ENCODE peak calls at places on chromosomes 5 and 9, in seven cellular contexts. H, C, B, D, X, N and J are unnamed samples.

GRCh38 chr5:131193106-131193505 is 22.4 kb downstream of the LYRM7 start:
- DNase-seq in H (no peak), N (no peak), X (peak; percentile 38), D (no peak), C (no peak), B (peak; percentile 21), J (no peak)

GRCh38 chr5:102722930-102723329 is 32.2 kb upstream of the PAM start:
- DNase-seq in C (no peak), H (no peak), X (peak; percentile 44), D (no peak), N (no peak), B (peak; percentile 38), J (no peak)

GRCh38 chr9:116174347-116174746 is 20.8 kb downstream of the PAPPA start:
- DNase-seq in C (no peak), H (no peak), N (no peak), B (no peak), X (no peak), D (no peak), J (no peak)

GRCh38 chr9:97705354-97705950 is 8.3 kb upstream of the XPA start:
- DNase-seq in N (no peak), D (no peak), B (peak; percentile 74), X (peak; percentile 76), C (peak; percentile 28), H (no peak), J (no peak)

GRCh38 chr9:124788542-124789217 is 11.7 kb downstream of the OLFML2A start:
- DNase-seq in C (no peak), D (no peak), H (no peak), N (peak; percentile 26), X (no peak), B (no peak), J (no peak)

GRCh38 chr9:130857864-130858730 is 23.0 kb downstream of the ABL1 start:
- DNase-seq in D (no peak), X (peak; percentile 98), N (peak; percentile 90), B (peak; percentile 98), C (no peak), H (no peak), J (no peak)

GRCh38 chr9:34190996-34191892 is 12.4 kb downstream of the UBAP1 start:
- DNase-seq in C (no peak), X (peak; percentile 40), N (no peak), D (no peak), H (no peak), B (no peak), J (no peak)

GRCh38 chr5:62931081-62931480 is 352.5 kb downstream of the LRRC70 start:
- DNase-seq in N (no peak), C (no peak), D (no peak), H (no peak), X (no peak), B (no peak), J (no peak)

GRCh38 chr5:71482132-71482531 is 26.7 kb downstream of the BDP1 start:
- DNase-seq in C (no peak), B (peak; percentile 41), X (peak; percentile 56), H (no peak), N (no peak), D (no peak), J (no peak)

DNA sequence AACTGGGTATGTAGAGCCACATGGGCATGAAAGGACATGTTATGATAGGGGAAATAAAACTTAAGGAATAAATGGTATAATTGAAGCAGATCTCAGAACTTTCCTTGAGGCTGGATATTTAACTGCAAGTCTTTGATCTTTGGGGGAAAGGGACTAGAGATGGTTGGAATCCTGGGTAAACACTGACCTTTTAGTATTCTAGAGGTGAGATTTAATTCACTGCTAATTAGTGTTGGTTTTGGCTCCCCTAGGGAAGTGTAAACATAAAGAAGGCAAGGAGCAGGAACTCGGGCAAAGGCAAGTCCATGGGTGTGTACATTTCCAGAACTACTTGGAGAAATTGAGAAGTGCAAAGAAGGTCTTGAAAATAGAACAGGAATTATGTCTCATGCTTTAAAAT is 16.6 kb downstream of the NIM1K start:
- DNase-seq in B (no peak), C (no peak), N (no peak), H (no peak), D (no peak), X (no peak), J (no peak)
- H3K4me1 ChIP-seq in B (peaks cover 5% of the 10 kb centered on the region), C (no peaks in the 10 kb centered on the region), N (no peaks in the 10 kb centered on the region), H (no peaks in the 10 kb centered on the region), D (peaks cover 3% of the 10 kb centered on the region), X (no peaks in the 10 kb centered on the region), J (peaks cover 3% of the 10 kb centered on the region)

GRCh38 chr5:139904566-139905400 is 109.2 kb downstream of the PSD2 start:
- DNase-seq in X (no peak), H (peak; percentile 47), D (no peak), N (no peak), C (no peak), B (no peak), J (no peak)
- H3K4me3 ChIP-seq in X (no peak overlapping the region), H (peak overlapping the region; percentile 49), D (no peak overlapping the region), N (peak overlapping the region; percentile 53), C (no peak overlapping the region), B (peak overlapping the region; percentile 17), J (peak overlapping the region; percentile 56)

DNA sequence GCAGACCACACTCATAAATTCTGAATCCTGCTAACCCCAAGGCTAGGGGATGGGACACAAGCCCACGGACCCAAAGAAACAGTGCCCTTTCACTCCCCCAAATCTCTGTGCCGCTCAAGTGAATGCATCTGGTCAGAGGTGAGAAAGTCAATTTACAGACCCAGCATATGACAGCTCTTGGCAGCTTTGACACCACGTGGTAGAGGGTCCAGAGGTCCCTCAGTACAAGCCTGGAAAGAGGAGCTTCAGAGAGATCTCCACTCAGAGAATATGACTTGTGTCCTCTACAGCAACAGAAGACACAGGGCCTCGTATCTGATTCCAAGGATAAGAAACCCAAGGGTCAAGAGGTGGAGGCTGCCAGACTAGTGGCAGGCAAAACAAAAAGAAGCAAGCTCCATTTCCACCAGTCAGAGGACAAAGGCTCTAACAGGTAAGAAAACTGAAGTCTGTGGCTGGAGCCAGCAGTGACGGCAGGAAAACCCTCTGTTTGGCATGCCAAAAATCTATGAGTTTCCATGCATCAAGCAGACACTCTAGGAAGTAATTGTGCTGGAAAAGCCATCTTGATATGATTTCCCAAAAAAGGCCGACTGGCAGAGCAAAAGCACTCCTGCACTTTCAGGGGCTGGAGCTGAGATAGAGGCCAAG is 138.7 kb downstream of the UGCG start:
- DNase-seq in C (no peak), D (no peak), B (no peak), H (no peak), X (no peak), N (no peak), J (no peak)
- H3K4me1 ChIP-seq in C (peaks cover 64% of the 10 kb centered on the region), D (peaks cover 5% of the 10 kb centered on the region), B (peaks cover 39% of the 10 kb centered on the region), H (no peaks in the 10 kb centered on the region), X (peaks cover 34% of the 10 kb centered on the region), N (no peaks in the 10 kb centered on the region), J (no peaks in the 10 kb centered on the region)

GRCh38 chr9:21267141-21267540 is 27.3 kb upstream of the IFNA14 start:
- DNase-seq in H (no peak), N (no peak), C (no peak), B (no peak), X (no peak), D (no peak), J (no peak)
- H3K4me3 ChIP-seq in H (no peak overlapping the region), N (no peak overlapping the region), C (no peak overlapping the region), B (no peak overlapping the region), X (no peak overlapping the region), D (no peak overlapping the region), J (no peak overlapping the region)

GRCh38 chr9:76626980-76627379 is 137.3 kb upstream of the PCA3 start:
- DNase-seq in B (no peak), C (no peak), D (no peak), N (no peak), X (no peak), H (no peak), J (no peak)
- H3K4me1 ChIP-seq in B (no peaks in the 10 kb centered on the region), C (peaks cover 4% of the 10 kb centered on the region), D (no peaks in the 10 kb centered on the region), N (no peaks in the 10 kb centered on the region), X (no peaks in the 10 kb centered on the region), H (no peaks in the 10 kb centered on the region), J (no peaks in the 10 kb centered on the region)

DNA sequence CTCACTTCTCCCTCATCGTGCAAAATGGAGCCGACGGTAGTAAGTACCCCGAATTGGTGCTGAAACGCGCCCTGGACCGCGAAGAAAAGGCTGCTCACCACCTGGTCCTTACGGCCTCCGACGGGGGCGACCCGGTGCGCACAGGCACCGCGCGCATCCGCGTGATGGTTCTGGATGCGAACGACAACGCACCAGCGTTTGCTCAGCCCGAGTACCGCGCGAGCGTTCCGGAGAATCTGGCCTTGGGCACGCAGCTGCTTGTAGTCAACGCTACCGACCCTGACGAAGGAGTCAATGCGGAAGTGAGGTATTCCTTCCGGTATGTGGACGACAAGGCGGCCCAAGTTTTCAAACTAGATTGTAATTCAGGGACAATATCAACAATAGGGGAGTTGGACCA is 979 bp downstream of the PCDHGA12 start:
- DNase-seq in C (no peak), H (no peak), D (no peak), X (peak; percentile 46), B (peak; percentile 34), N (no peak), J (no peak)
- H3K4me3 ChIP-seq in C (no peak overlapping the region), H (no peak overlapping the region), D (no peak overlapping the region), X (peak overlapping the region; percentile 58), B (peak overlapping the region; percentile 49), N (no peak overlapping the region), J (no peak overlapping the region)

GRCh38 chr5:139569276-139569955 is 8.3 kb downstream of the UBE2D2 start:
- DNase-seq in B (peak; percentile 20), H (no peak), N (no peak), D (no peak), C (no peak), X (peak; percentile 25), J (no peak)
- H3K4me1 ChIP-seq in B (peaks cover 12% of the 10 kb centered on the region), H (peaks cover 10% of the 10 kb centered on the region), N (peaks cover 5% of the 10 kb centered on the region), D (peaks cover 37% of the 10 kb centered on the region), C (peaks cover 84% of the 10 kb centered on the region), X (peaks cover 4% of the 10 kb centered on the region), J (no peaks in the 10 kb centered on the region)

GRCh38 chr5:112865128-112865527 is 4.0 kb downstream of the SRP19 start:
- DNase-seq in D (no peak), C (no peak), N (no peak), X (no peak), H (no peak), B (no peak), J (no peak)

GRCh38 chr5:112861638-112861985 is 525 bp downstream of the SRP19 start:
- DNase-seq in C (no peak), D (no peak), H (no peak), N (no peak), B (no peak), X (no peak), J (no peak)

GRCh38 chr5:112862085-112862484 is 998 bp downstream of the SRP19 start:
- DNase-seq in B (no peak), H (no peak), N (no peak), C (no peak), X (peak; percentile 20), D (no peak), J (no peak)

GRCh38 chr5:112860929-112861637 is at the start of gene SRP19:
- DNase-seq in H (peak; percentile 93), N (peak; percentile 98), D (peak; percentile 96), C (peak; percentile 91), B (peak; percentile 96), X (peak; percentile 98), J (peak; percentile 94)

DNA sequence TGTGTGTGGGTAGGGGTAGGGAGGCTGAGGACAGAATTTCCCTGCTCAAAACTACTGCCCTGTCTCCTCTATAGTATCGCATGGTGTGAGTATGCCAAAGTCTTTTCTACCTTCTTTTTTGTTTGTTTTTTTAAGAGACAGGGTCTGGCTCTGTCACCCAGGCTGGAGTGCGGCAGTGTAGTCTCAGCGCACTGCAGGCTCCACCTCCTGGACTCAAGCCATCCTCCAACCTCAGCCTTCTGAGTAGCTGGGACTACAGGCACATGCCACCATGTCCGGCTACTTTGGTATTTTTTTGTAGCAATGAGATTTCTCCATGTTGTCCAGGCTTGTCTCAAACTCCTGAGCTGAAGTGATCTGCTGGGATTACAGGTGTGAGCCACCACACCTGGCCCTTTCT is 2.5 kb downstream of the SRP19 start:
- DNase-seq in X (peak; percentile 32), D (no peak), C (no peak), H (no peak), B (peak; percentile 12), N (no peak), J (no peak)
- H3K4me3 ChIP-seq in X (no peak overlapping the region), D (no peak overlapping the region), C (peak overlapping the region; percentile 98), H (no peak overlapping the region), B (peak overlapping the region; percentile 92), N (no peak overlapping the region), J (no peak overlapping the region)